ENCODE peak calls at places on chromosomes 2 and 18, in nine cellular contexts. One of them, this sample, is unnamed.
A peak's percentile ranks its signal among the peaks of the same experiment; 100 is the strongest.

GRCh38 chr18:50058731-50059130 is 136.2 kb downstream of the MYO5B start:
- DNase-seq in foreskin fibroblast: no peak
- DNase-seq in activated CD4-positive, alpha-beta T cell treated with anti-CD3 and anti-CD28 coated beads for 24 hours: no peak
- DNase-seq in Caki2: no peak
- DNase-seq in activated naive CD4-positive, alpha-beta T cell treated with anti-CD3 and anti-CD28 coated beads, Interleukin-2, amount 50 U/mL, for 16 hours: no peak
- DNase-seq in kidney glomerular epithelial cell: no peak
- DNase-seq in T-cell: no peak
- DNase-seq in sciatic nerve: no peak
- DNase-seq in NCI-H2081: no peak
- DNase-seq in this sample: no peak

GRCh38 chr2:171629113-171629512 is 58.2 kb upstream of the DYNC1I2 start:
- DNase-seq in foreskin fibroblast: no peak
- DNase-seq in activated CD4-positive, alpha-beta T cell treated with anti-CD3 and anti-CD28 coated beads for 24 hours: no peak
- DNase-seq in Caki2: no peak
- DNase-seq in activated naive CD4-positive, alpha-beta T cell treated with anti-CD3 and anti-CD28 coated beads, Interleukin-2, amount 50 U/mL, for 16 hours: no peak
- DNase-seq in kidney glomerular epithelial cell: no peak
- DNase-seq in T-cell: no peak
- DNase-seq in sciatic nerve: no peak
- DNase-seq in NCI-H2081: no peak
- DNase-seq in this sample: no peak

GRCh38 chr2:100252811-100253698 is 69.2 kb downstream of the LONRF2 start:
- DNase-seq in foreskin fibroblast: no peak
- DNase-seq in activated CD4-positive, alpha-beta T cell treated with anti-CD3 and anti-CD28 coated beads for 24 hours: no peak
- DNase-seq in Caki2: peak; percentile 19
- DNase-seq in activated naive CD4-positive, alpha-beta T cell treated with anti-CD3 and anti-CD28 coated beads, Interleukin-2, amount 50 U/mL, for 16 hours: no peak
- DNase-seq in kidney glomerular epithelial cell: peak; percentile 73
- DNase-seq in T-cell: no peak
- DNase-seq in sciatic nerve: no peak
- DNase-seq in NCI-H2081: no peak
- DNase-seq in this sample: no peak

GRCh38 chr2:15912203-15912602 is 28.1 kb upstream of the MYCN start:
- DNase-seq in foreskin fibroblast: no peak
- DNase-seq in activated CD4-positive, alpha-beta T cell treated with anti-CD3 and anti-CD28 coated beads for 24 hours: no peak
- DNase-seq in Caki2: peak; percentile 27
- DNase-seq in activated naive CD4-positive, alpha-beta T cell treated with anti-CD3 and anti-CD28 coated beads, Interleukin-2, amount 50 U/mL, for 16 hours: no peak
- DNase-seq in kidney glomerular epithelial cell: peak; percentile 93
- DNase-seq in T-cell: no peak
- DNase-seq in sciatic nerve: peak; percentile 76
- DNase-seq in NCI-H2081: no peak
- DNase-seq in this sample: no peak

GRCh38 chr2:173353556-173353955 is 1.1 kb upstream of the CDCA7 start:
- DNase-seq in foreskin fibroblast: no peak
- DNase-seq in activated CD4-positive, alpha-beta T cell treated with anti-CD3 and anti-CD28 coated beads for 24 hours: no peak
- DNase-seq in Caki2: no peak
- DNase-seq in activated naive CD4-positive, alpha-beta T cell treated with anti-CD3 and anti-CD28 coated beads, Interleukin-2, amount 50 U/mL, for 16 hours: no peak
- DNase-seq in kidney glomerular epithelial cell: no peak
- DNase-seq in T-cell: no peak
- DNase-seq in sciatic nerve: no peak
- DNase-seq in NCI-H2081: no peak
- DNase-seq in this sample: no peak

GRCh38 chr2:42971381-42971780 is 179.0 kb upstream of the HAAO start:
- DNase-seq in foreskin fibroblast: no peak
- DNase-seq in activated CD4-positive, alpha-beta T cell treated with anti-CD3 and anti-CD28 coated beads for 24 hours: no peak
- DNase-seq in Caki2: no peak
- DNase-seq in activated naive CD4-positive, alpha-beta T cell treated with anti-CD3 and anti-CD28 coated beads, Interleukin-2, amount 50 U/mL, for 16 hours: no peak
- DNase-seq in kidney glomerular epithelial cell: no peak
- DNase-seq in T-cell: no peak
- DNase-seq in sciatic nerve: peak; percentile 25
- DNase-seq in NCI-H2081: no peak
- DNase-seq in this sample: no peak

GRCh38 chr2:127619901-127620705 is 25.9 kb upstream of the GPR17 start:
- DNase-seq in foreskin fibroblast: no peak
- DNase-seq in activated CD4-positive, alpha-beta T cell treated with anti-CD3 and anti-CD28 coated beads for 24 hours: no peak
- DNase-seq in Caki2: no peak
- DNase-seq in activated naive CD4-positive, alpha-beta T cell treated with anti-CD3 and anti-CD28 coated beads, Interleukin-2, amount 50 U/mL, for 16 hours: no peak
- DNase-seq in kidney glomerular epithelial cell: no peak
- DNase-seq in T-cell: no peak
- DNase-seq in sciatic nerve: peak; percentile 25
- DNase-seq in NCI-H2081: no peak
- DNase-seq in this sample: peak; percentile 21

GRCh38 chr2:27442282-27442980 is at the start of gene KRTCAP3:
- DNase-seq in foreskin fibroblast: no peak
- DNase-seq in activated CD4-positive, alpha-beta T cell treated with anti-CD3 and anti-CD28 coated beads for 24 hours: no peak
- DNase-seq in Caki2: no peak
- DNase-seq in activated naive CD4-positive, alpha-beta T cell treated with anti-CD3 and anti-CD28 coated beads, Interleukin-2, amount 50 U/mL, for 16 hours: peak; percentile 61
- DNase-seq in kidney glomerular epithelial cell: no peak
- DNase-seq in T-cell: peak; percentile 63
- DNase-seq in sciatic nerve: no peak
- DNase-seq in NCI-H2081: peak; percentile 83
- DNase-seq in this sample: peak; percentile 88

GRCh38 chr2:44952143-44952805 is 10.8 kb downstream of the SIX3 start:
- DNase-seq in foreskin fibroblast: peak; percentile 50
- DNase-seq in activated CD4-positive, alpha-beta T cell treated with anti-CD3 and anti-CD28 coated beads for 24 hours: peak; percentile 30
- DNase-seq in Caki2: no peak
- DNase-seq in activated naive CD4-positive, alpha-beta T cell treated with anti-CD3 and anti-CD28 coated beads, Interleukin-2, amount 50 U/mL, for 16 hours: no peak
- DNase-seq in kidney glomerular epithelial cell: peak; percentile 41
- DNase-seq in T-cell: no peak
- DNase-seq in sciatic nerve: no peak
- DNase-seq in NCI-H2081: no peak
- DNase-seq in this sample: peak; percentile 84

GRCh38 chr2:12719400-12720104 is 2.8 kb downstream of the TRIB2 start:
- DNase-seq in foreskin fibroblast: peak; percentile 79
- DNase-seq in activated CD4-positive, alpha-beta T cell treated with anti-CD3 and anti-CD28 coated beads for 24 hours: no peak
- DNase-seq in Caki2: no peak
- DNase-seq in activated naive CD4-positive, alpha-beta T cell treated with anti-CD3 and anti-CD28 coated beads, Interleukin-2, amount 50 U/mL, for 16 hours: no peak
- DNase-seq in kidney glomerular epithelial cell: peak; percentile 14
- DNase-seq in T-cell: no peak
- DNase-seq in sciatic nerve: no peak
- DNase-seq in NCI-H2081: no peak
- DNase-seq in this sample: no peak

GRCh38 chr2:46326231-46326980 is 29.2 kb downstream of the EPAS1 start:
- DNase-seq in foreskin fibroblast: no peak
- DNase-seq in activated CD4-positive, alpha-beta T cell treated with anti-CD3 and anti-CD28 coated beads for 24 hours: no peak
- DNase-seq in Caki2: no peak
- DNase-seq in activated naive CD4-positive, alpha-beta T cell treated with anti-CD3 and anti-CD28 coated beads, Interleukin-2, amount 50 U/mL, for 16 hours: no peak
- DNase-seq in kidney glomerular epithelial cell: peak; percentile 17
- DNase-seq in T-cell: no peak
- DNase-seq in sciatic nerve: no peak
- DNase-seq in NCI-H2081: no peak
- DNase-seq in this sample: no peak

GRCh38 chr2:30588891-30589495 is 141.9 kb downstream of the LCLAT1 start:
- DNase-seq in foreskin fibroblast: no peak
- DNase-seq in activated CD4-positive, alpha-beta T cell treated with anti-CD3 and anti-CD28 coated beads for 24 hours: no peak
- DNase-seq in Caki2: no peak
- DNase-seq in activated naive CD4-positive, alpha-beta T cell treated with anti-CD3 and anti-CD28 coated beads, Interleukin-2, amount 50 U/mL, for 16 hours: no peak
- DNase-seq in kidney glomerular epithelial cell: no peak
- DNase-seq in T-cell: no peak
- DNase-seq in sciatic nerve: no peak
- DNase-seq in NCI-H2081: no peak
- DNase-seq in this sample: no peak

GRCh38 chr2:167253025-167253424 is 364.7 kb downstream of the XIRP2 start:
- DNase-seq in foreskin fibroblast: no peak
- DNase-seq in activated CD4-positive, alpha-beta T cell treated with anti-CD3 and anti-CD28 coated beads for 24 hours: no peak
- DNase-seq in Caki2: peak; percentile 40
- DNase-seq in activated naive CD4-positive, alpha-beta T cell treated with anti-CD3 and anti-CD28 coated beads, Interleukin-2, amount 50 U/mL, for 16 hours: no peak
- DNase-seq in kidney glomerular epithelial cell: peak; percentile 79
- DNase-seq in T-cell: no peak
- DNase-seq in sciatic nerve: no peak
- DNase-seq in NCI-H2081: no peak
- DNase-seq in this sample: no peak

GRCh38 chr2:50930726-50931125 is 101.2 kb downstream of the NRXN1 start:
- DNase-seq in foreskin fibroblast: no peak
- DNase-seq in activated CD4-positive, alpha-beta T cell treated with anti-CD3 and anti-CD28 coated beads for 24 hours: no peak
- DNase-seq in Caki2: no peak
- DNase-seq in activated naive CD4-positive, alpha-beta T cell treated with anti-CD3 and anti-CD28 coated beads, Interleukin-2, amount 50 U/mL, for 16 hours: no peak
- DNase-seq in kidney glomerular epithelial cell: no peak
- DNase-seq in T-cell: no peak
- DNase-seq in sciatic nerve: no peak
- DNase-seq in NCI-H2081: no peak
- DNase-seq in this sample: no peak

GRCh38 chr2:179272406-179273192 is 8.0 kb upstream of the SESTD1 start:
- DNase-seq in foreskin fibroblast: peak; percentile 68
- DNase-seq in activated CD4-positive, alpha-beta T cell treated with anti-CD3 and anti-CD28 coated beads for 24 hours: no peak
- DNase-seq in Caki2: peak; percentile 54
- DNase-seq in activated naive CD4-positive, alpha-beta T cell treated with anti-CD3 and anti-CD28 coated beads, Interleukin-2, amount 50 U/mL, for 16 hours: no peak
- DNase-seq in kidney glomerular epithelial cell: peak; percentile 18
- DNase-seq in T-cell: no peak
- DNase-seq in sciatic nerve: no peak
- DNase-seq in NCI-H2081: peak; percentile 55
- DNase-seq in this sample: no peak

GRCh38 chr2:104378853-104379374 is 475.0 kb upstream of the POU3F3 start:
- DNase-seq in foreskin fibroblast: no peak
- DNase-seq in activated CD4-positive, alpha-beta T cell treated with anti-CD3 and anti-CD28 coated beads for 24 hours: no peak
- DNase-seq in Caki2: peak; percentile 73
- DNase-seq in activated naive CD4-positive, alpha-beta T cell treated with anti-CD3 and anti-CD28 coated beads, Interleukin-2, amount 50 U/mL, for 16 hours: no peak
- DNase-seq in kidney glomerular epithelial cell: peak; percentile 43
- DNase-seq in T-cell: peak; percentile 4
- DNase-seq in sciatic nerve: no peak
- DNase-seq in NCI-H2081: peak; percentile 74
- DNase-seq in this sample: peak; percentile 58

GRCh38 chr2:171287036-171287435 is 126.3 kb upstream of the TLK1 start:
- DNase-seq in foreskin fibroblast: no peak
- DNase-seq in activated CD4-positive, alpha-beta T cell treated with anti-CD3 and anti-CD28 coated beads for 24 hours: no peak
- DNase-seq in Caki2: no peak
- DNase-seq in activated naive CD4-positive, alpha-beta T cell treated with anti-CD3 and anti-CD28 coated beads, Interleukin-2, amount 50 U/mL, for 16 hours: no peak
- DNase-seq in kidney glomerular epithelial cell: no peak
- DNase-seq in T-cell: no peak
- DNase-seq in sciatic nerve: no peak
- DNase-seq in NCI-H2081: no peak
- DNase-seq in this sample: no peak

GRCh38 chr2:98894331-98895000 is 41.6 kb downstream of the CRACDL start:
- DNase-seq in foreskin fibroblast: no peak
- DNase-seq in activated CD4-positive, alpha-beta T cell treated with anti-CD3 and anti-CD28 coated beads for 24 hours: no peak
- DNase-seq in Caki2: no peak
- DNase-seq in activated naive CD4-positive, alpha-beta T cell treated with anti-CD3 and anti-CD28 coated beads, Interleukin-2, amount 50 U/mL, for 16 hours: no peak
- DNase-seq in kidney glomerular epithelial cell: no peak
- DNase-seq in T-cell: no peak
- DNase-seq in sciatic nerve: peak; percentile 22
- DNase-seq in NCI-H2081: no peak
- DNase-seq in this sample: no peak

GRCh38 chr2:112540906-112541305 is 1.4 kb upstream of the POLR1B start:
- DNase-seq in foreskin fibroblast: no peak
- DNase-seq in activated CD4-positive, alpha-beta T cell treated with anti-CD3 and anti-CD28 coated beads for 24 hours: no peak
- DNase-seq in Caki2: no peak
- DNase-seq in activated naive CD4-positive, alpha-beta T cell treated with anti-CD3 and anti-CD28 coated beads, Interleukin-2, amount 50 U/mL, for 16 hours: no peak
- DNase-seq in kidney glomerular epithelial cell: no peak
- DNase-seq in T-cell: no peak
- DNase-seq in sciatic nerve: no peak
- DNase-seq in NCI-H2081: no peak
- DNase-seq in this sample: no peak

GRCh38 chr2:178280261-178280852 is 86.0 kb downstream of the OSBPL6 start:
- DNase-seq in foreskin fibroblast: peak; percentile 31
- DNase-seq in activated CD4-positive, alpha-beta T cell treated with anti-CD3 and anti-CD28 coated beads for 24 hours: no peak
- DNase-seq in Caki2: peak; percentile 16
- DNase-seq in activated naive CD4-positive, alpha-beta T cell treated with anti-CD3 and anti-CD28 coated beads, Interleukin-2, amount 50 U/mL, for 16 hours: no peak
- DNase-seq in kidney glomerular epithelial cell: peak; percentile 24
- DNase-seq in T-cell: peak; percentile 25
- DNase-seq in sciatic nerve: no peak
- DNase-seq in NCI-H2081: peak; percentile 44
- DNase-seq in this sample: no peak

GRCh38 chr18:3048121-3048520 is 35.2 kb upstream of the LPIN2 start:
- DNase-seq in foreskin fibroblast: no peak
- DNase-seq in activated CD4-positive, alpha-beta T cell treated with anti-CD3 and anti-CD28 coated beads for 24 hours: no peak
- DNase-seq in Caki2: no peak
- DNase-seq in activated naive CD4-positive, alpha-beta T cell treated with anti-CD3 and anti-CD28 coated beads, Interleukin-2, amount 50 U/mL, for 16 hours: no peak
- DNase-seq in kidney glomerular epithelial cell: no peak
- DNase-seq in T-cell: no peak
- DNase-seq in sciatic nerve: no peak
- DNase-seq in NCI-H2081: peak; percentile 11
- DNase-seq in this sample: no peak

GRCh38 chr2:240247241-240247867 is 106.9 kb upstream of the OTOS start:
- DNase-seq in foreskin fibroblast: no peak
- DNase-seq in activated CD4-positive, alpha-beta T cell treated with anti-CD3 and anti-CD28 coated beads for 24 hours: no peak
- DNase-seq in Caki2: no peak
- DNase-seq in activated naive CD4-positive, alpha-beta T cell treated with anti-CD3 and anti-CD28 coated beads, Interleukin-2, amount 50 U/mL, for 16 hours: no peak
- DNase-seq in kidney glomerular epithelial cell: no peak
- DNase-seq in T-cell: no peak
- DNase-seq in sciatic nerve: no peak
- DNase-seq in NCI-H2081: no peak
- DNase-seq in this sample: no peak

GRCh38 chr2:162545254-162545653 is 201.3 kb downstream of the GCA start:
- DNase-seq in foreskin fibroblast: no peak
- DNase-seq in activated CD4-positive, alpha-beta T cell treated with anti-CD3 and anti-CD28 coated beads for 24 hours: no peak
- DNase-seq in Caki2: no peak
- DNase-seq in activated naive CD4-positive, alpha-beta T cell treated with anti-CD3 and anti-CD28 coated beads, Interleukin-2, amount 50 U/mL, for 16 hours: no peak
- DNase-seq in kidney glomerular epithelial cell: no peak
- DNase-seq in T-cell: no peak
- DNase-seq in sciatic nerve: no peak
- DNase-seq in NCI-H2081: no peak
- DNase-seq in this sample: no peak

GRCh38 chr2:178119181-178119922 is 7.1 kb downstream of the RBM45 start:
- DNase-seq in foreskin fibroblast: no peak
- DNase-seq in activated CD4-positive, alpha-beta T cell treated with anti-CD3 and anti-CD28 coated beads for 24 hours: no peak
- DNase-seq in Caki2: no peak
- DNase-seq in activated naive CD4-positive, alpha-beta T cell treated with anti-CD3 and anti-CD28 coated beads, Interleukin-2, amount 50 U/mL, for 16 hours: no peak
- DNase-seq in kidney glomerular epithelial cell: no peak
- DNase-seq in T-cell: no peak
- DNase-seq in sciatic nerve: no peak
- DNase-seq in NCI-H2081: no peak
- DNase-seq in this sample: no peak

GRCh38 chr2:239780236-239780997 is 244.7 kb downstream of the NDUFA10 start:
- DNase-seq in foreskin fibroblast: no peak
- DNase-seq in activated CD4-positive, alpha-beta T cell treated with anti-CD3 and anti-CD28 coated beads for 24 hours: no peak
- DNase-seq in Caki2: no peak
- DNase-seq in activated naive CD4-positive, alpha-beta T cell treated with anti-CD3 and anti-CD28 coated beads, Interleukin-2, amount 50 U/mL, for 16 hours: no peak
- DNase-seq in kidney glomerular epithelial cell: no peak
- DNase-seq in T-cell: no peak
- DNase-seq in sciatic nerve: peak; percentile 40
- DNase-seq in NCI-H2081: no peak
- DNase-seq in this sample: no peak

GRCh38 chr18:12032786-12033642 is 51.7 kb downstream of the IMPA2 start:
- DNase-seq in foreskin fibroblast: peak; percentile 43
- DNase-seq in activated CD4-positive, alpha-beta T cell treated with anti-CD3 and anti-CD28 coated beads for 24 hours: no peak
- DNase-seq in Caki2: peak; percentile 59
- DNase-seq in activated naive CD4-positive, alpha-beta T cell treated with anti-CD3 and anti-CD28 coated beads, Interleukin-2, amount 50 U/mL, for 16 hours: no peak
- DNase-seq in kidney glomerular epithelial cell: no peak
- DNase-seq in T-cell: no peak
- DNase-seq in sciatic nerve: peak; percentile 48
- DNase-seq in NCI-H2081: no peak
- DNase-seq in this sample: no peak